ENCODE peak calls at places on chromosomes 2 and 18, in eight cellular contexts. D is K562, E is Peyer's patch, O is AG04450, P is neuronal stem cell, Q is SJSA1, C is left ventricle myocardium inferior, S is H9. I is an unnamed sample.
A peak's percentile ranks its signal among the peaks of the same experiment; 100 is the strongest.

GRCh38 chr18:2846241-2846637 is 567 bp upstream of the EMILIN2 start:
- DNase-seq in D (peak; percentile 40), E (peak; percentile 53), O (no peak), P (peak; percentile 15), Q (peak; percentile 46), C (no peak), S (no peak), I (no peak)

GRCh38 chr2:231922311-231922710 is 3.9 kb downstream of the NPPC start:
- DNase-seq in D (no peak), E (no peak), O (no peak), P (no peak), Q (no peak), C (peak; percentile 4), S (no peak), I (no peak)

GRCh38 chr18:58345064-58345463 is 283.8 kb downstream of the ALPK2 start:
- DNase-seq in D (no peak), E (no peak), O (no peak), P (no peak), Q (no peak), C (no peak), S (no peak), I (no peak)

GRCh38 chr2:125471963-125472362 is 1184.0 kb upstream of the GYPC start:
- DNase-seq in D (peak; percentile 0), E (peak; percentile 49), O (peak; percentile 10), P (peak; percentile 8), Q (peak; percentile 44), C (no peak), S (peak; percentile 87), I (no peak)

GRCh38 chr2:72984172-72984671 is 66.9 kb downstream of the EMX1 start:
- DNase-seq in D (peak; percentile 37), E (no peak), O (no peak), P (no peak), Q (no peak), C (peak; percentile 71), S (no peak), I (peak; percentile 64)

GRCh38 chr2:156649596-156649995 is 213.4 kb downstream of the GPD2 start:
- DNase-seq in D (no peak), E (no peak), O (no peak), P (no peak), Q (no peak), C (peak; percentile 66), S (no peak), I (peak; percentile 80)

GRCh38 chr18:39314595-39314994 is 1749.0 kb upstream of the CELF4 start:
- DNase-seq in D (no peak), E (no peak), O (no peak), P (no peak), Q (no peak), C (no peak), S (no peak), I (no peak)

GRCh38 chr18:741931-742512 is 29.6 kb upstream of the ENOSF1 start:
- DNase-seq in D (peak; percentile 67), E (no peak), O (peak; percentile 15), P (no peak), Q (no peak), C (no peak), S (no peak), I (no peak)

GRCh38 chr2:10646153-10646552 is 43.6 kb downstream of the NOL10 start:
- DNase-seq in D (no peak), E (no peak), O (no peak), P (no peak), Q (no peak), C (no peak), S (no peak), I (no peak)

GRCh38 chr2:17573085-17573805 is 32.7 kb downstream of the VSNL1 start:
- DNase-seq in D (no peak), E (no peak), O (no peak), P (no peak), Q (no peak), C (no peak), S (no peak), I (no peak)

GRCh38 chr18:50080932-50081560 is 113.9 kb downstream of the MYO5B start:
- DNase-seq in D (no peak), E (no peak), O (no peak), P (no peak), Q (no peak), C (no peak), S (no peak), I (no peak)

GRCh38 chr18:12990128-12990485 is 1.1 kb upstream of the CEP192 start:
- DNase-seq in D (peak; percentile 35), E (no peak), O (no peak), P (no peak), Q (no peak), C (no peak), S (no peak), I (no peak)

GRCh38 chr2:233811087-233811486 is 33.0 kb downstream of the MROH2A start:
- DNase-seq in D (no peak), E (peak; percentile 13), O (no peak), P (no peak), Q (peak; percentile 31), C (no peak), S (no peak), I (no peak)

GRCh38 chr2:171957061-171957460 is 34.8 kb downstream of the HAT1 start:
- DNase-seq in D (peak; percentile 22), E (no peak), O (no peak), P (no peak), Q (no peak), C (no peak), S (no peak), I (no peak)

GRCh38 chr18:80201739-80202138 is 45.6 kb downstream of the PARD6G start:
- DNase-seq in D (no peak), E (no peak), O (no peak), P (no peak), Q (no peak), C (no peak), S (no peak), I (no peak)

GRCh38 chr18:63132819-63133200 is 186.8 kb downstream of the BCL2 start:
- DNase-seq in D (no peak), E (no peak), O (no peak), P (no peak), Q (no peak), C (no peak), S (no peak), I (no peak)
- H3K9me3 ChIP-seq in D (no peaks in the 10 kb centered on the region), E (no peaks in the 10 kb centered on the region), O (no peaks in the 10 kb centered on the region), P (no peaks in the 10 kb centered on the region), Q (no peaks in the 10 kb centered on the region), C (no peaks in the 10 kb centered on the region), S (no peaks in the 10 kb centered on the region), I (no peaks in the 10 kb centered on the region)

DNA sequence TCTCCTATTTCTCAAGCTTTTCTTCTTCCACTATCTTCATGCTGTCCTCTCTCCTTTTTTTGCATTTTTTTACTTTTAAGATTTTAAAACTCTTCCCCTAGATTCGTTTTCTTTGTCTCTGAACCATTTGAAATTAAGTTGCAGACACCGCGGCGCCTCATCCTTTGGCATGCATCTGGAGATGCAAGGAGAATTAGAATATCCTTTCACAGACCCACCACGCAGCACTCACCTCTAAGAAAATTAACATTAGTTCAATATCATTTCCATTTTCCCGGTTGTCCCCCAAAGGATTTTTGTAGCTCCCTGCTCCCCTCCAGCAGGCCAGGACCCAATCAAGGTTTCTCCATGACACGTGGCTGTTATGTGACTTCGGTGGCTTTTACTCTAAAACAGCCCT is 88.8 kb downstream of the C1QL2 start:
- DNase-seq in D (no peak), E (no peak), O (no peak), P (no peak), Q (no peak), C (no peak), S (no peak), I (no peak)
- H3K27me3 ChIP-seq in D (no peaks in the 10 kb centered on the region), E (no peaks in the 10 kb centered on the region), O (no peaks in the 10 kb centered on the region), P (no peaks in the 10 kb centered on the region), Q (peaks cover 12% of the 10 kb centered on the region), C (peaks cover 38% of the 10 kb centered on the region), S (no peaks in the 10 kb centered on the region), I (peaks cover 6% of the 10 kb centered on the region)

GRCh38 chr18:8933714-8934284 is 168.7 kb upstream of the NDUFV2 start:
- DNase-seq in D (no peak), E (no peak), O (no peak), P (no peak), Q (no peak), C (no peak), S (no peak), I (no peak)

GRCh38 chr18:8926464-8926863 is 176.0 kb upstream of the NDUFV2 start:
- DNase-seq in D (no peak), E (no peak), O (no peak), P (no peak), Q (no peak), C (no peak), S (no peak), I (no peak)

GRCh38 chr18:8932866-8933265 is 169.6 kb upstream of the NDUFV2 start:
- DNase-seq in D (no peak), E (no peak), O (no peak), P (no peak), Q (no peak), C (no peak), S (no peak), I (no peak)

GRCh38 chr18:8930990-8931648 is 171.4 kb upstream of the NDUFV2 start:
- DNase-seq in D (no peak), E (no peak), O (no peak), P (no peak), Q (no peak), C (no peak), S (no peak), I (no peak)

GRCh38 chr18:8929381-8929780 is 173.1 kb upstream of the NDUFV2 start:
- DNase-seq in D (no peak), E (no peak), O (no peak), P (no peak), Q (no peak), C (no peak), S (no peak), I (no peak)
- H3K9me3 ChIP-seq in D (peaks cover 29% of the 10 kb centered on the region), E (peaks cover 17% of the 10 kb centered on the region), O (peaks cover 26% of the 10 kb centered on the region), P (peaks cover 11% of the 10 kb centered on the region), Q (peaks cover 33% of the 10 kb centered on the region), C (peaks cover 50% of the 10 kb centered on the region), S (peaks cover 24% of the 10 kb centered on the region), I (peaks cover 12% of the 10 kb centered on the region)

DNA sequence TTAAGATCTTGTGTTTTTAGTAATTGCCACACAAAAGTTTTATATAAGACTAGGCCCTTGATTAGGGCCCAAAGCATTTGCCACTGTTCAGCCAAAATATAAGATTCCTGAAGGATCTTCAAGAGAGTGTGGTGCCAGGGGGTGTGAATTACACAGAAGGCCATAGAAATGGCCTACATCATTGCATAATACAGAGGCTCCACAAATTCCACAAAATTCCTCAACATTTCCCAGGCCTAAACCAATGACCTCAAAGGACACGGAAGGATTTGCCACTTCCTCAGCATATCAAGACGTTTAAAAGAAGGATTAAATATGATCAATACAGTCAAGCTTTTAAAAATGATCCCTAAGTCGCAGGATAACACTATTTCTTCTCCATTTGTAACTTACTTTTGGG is 24.1 kb downstream of the COL6A3 start:
- DNase-seq in D (no peak), E (no peak), O (no peak), P (no peak), Q (no peak), C (no peak), S (no peak), I (no peak)
- H3K27me3 ChIP-seq in D (no peaks in the 10 kb centered on the region), E (peaks cover 4% of the 10 kb centered on the region), O (no peaks in the 10 kb centered on the region), P (no peaks in the 10 kb centered on the region), Q (no peaks in the 10 kb centered on the region), C (peaks cover 20% of the 10 kb centered on the region), S (no peaks in the 10 kb centered on the region), I (no peaks in the 10 kb centered on the region)